ENCODE peak calls at places on chromosome 10, in seven cellular contexts. H is sigmoid colon; S is cardiac muscle cell; G is CD4-positive, alpha-beta memory T cell; I is AG09309; M is CD8-positive, alpha-beta memory T cell; E is pancreas. Q is an unnamed sample.
A peak's percentile ranks its signal among the peaks of the same experiment; 100 is the strongest.

GRCh38 chr10:5524721-5525531 is at the start of gene CALML3:
- DNase-seq in H (peak; percentile 62), S (no peak), G (no peak), I (no peak), M (no peak), E (no peak), Q (no peak)

GRCh38 chr10:442209-442608 is 247.3 kb downstream of the DIP2C start:
- DNase-seq in H (no peak), S (no peak), G (no peak), I (no peak), M (no peak), E (no peak), Q (no peak)

GRCh38 chr10:110774069-110775021 is 97.4 kb upstream of the PDCD4 start:
- DNase-seq in H (no peak), S (no peak), G (peak; percentile 59), I (peak; percentile 27), M (no peak), E (no peak), Q (peak; percentile 29)

GRCh38 chr10:13907570-13907969 is 320.8 kb downstream of the PRPF18 start:
- DNase-seq in H (no peak), S (peak; percentile 17), G (no peak), I (no peak), M (no peak), E (no peak), Q (no peak)

GRCh38 chr10:95545981-95546380 is 15.2 kb downstream of the SORBS1 start:
- DNase-seq in H (no peak), S (no peak), G (no peak), I (no peak), M (no peak), E (no peak), Q (no peak)

GRCh38 chr10:44913312-44914079 is 2.4 kb downstream of the TMEM72 start:
- DNase-seq in H (no peak), S (peak; percentile 55), G (no peak), I (no peak), M (peak; percentile 40), E (no peak), Q (no peak)

GRCh38 chr10:91782539-91782938 is 15.7 kb upstream of the TNKS2 start:
- DNase-seq in H (no peak), S (no peak), G (no peak), I (no peak), M (no peak), E (no peak), Q (no peak)

GRCh38 chr10:22436526-22436892 is 91.2 kb downstream of the SPAG6 start:
- DNase-seq in H (no peak), S (peak; percentile 1), G (no peak), I (no peak), M (no peak), E (peak; percentile 21), Q (no peak)

GRCh38 chr10:96681493-96681892 is 38.8 kb downstream of the PIK3AP1 start:
- DNase-seq in H (no peak), S (no peak), G (no peak), I (no peak), M (no peak), E (no peak), Q (no peak)

GRCh38 chr10:133456041-133456951 is 2.6 kb downstream of the SCART1 start:
- DNase-seq in H (no peak), S (no peak), G (peak; percentile 27), I (no peak), M (no peak), E (no peak), Q (no peak)

GRCh38 chr10:132306951-132307751 is 599 bp downstream of the STK32C start:
- DNase-seq in H (peak; percentile 70), S (peak; percentile 43), G (peak; percentile 59), I (no peak), M (peak; percentile 37), E (peak; percentile 65), Q (no peak)

GRCh38 chr10:66833861-66834260 is 92.0 kb upstream of the LRRTM3 start:
- DNase-seq in H (no peak), S (no peak), G (no peak), I (no peak), M (no peak), E (no peak), Q (no peak)

GRCh38 chr10:119803264-119803663 is 69.4 kb downstream of the MCMBP start:
- DNase-seq in H (no peak), S (no peak), G (no peak), I (no peak), M (no peak), E (no peak), Q (no peak)

GRCh38 chr10:9605231-9605630 is 1412.4 kb upstream of the CELF2 start:
- DNase-seq in H (no peak), S (no peak), G (no peak), I (no peak), M (no peak), E (no peak), Q (no peak)

GRCh38 chr10:30999084-30999712 is 32.5 kb downstream of the ZNF438 start:
- DNase-seq in H (peak; percentile 69), S (no peak), G (no peak), I (no peak), M (no peak), E (no peak), Q (no peak)

GRCh38 chr10:96846395-96846794 is 14.3 kb downstream of the LCOR start:
- DNase-seq in H (no peak), S (no peak), G (no peak), I (no peak), M (no peak), E (no peak), Q (no peak)

GRCh38 chr10:125977206-125977605 is 80.8 kb downstream of the FANK1 start:
- DNase-seq in H (no peak), S (no peak), G (no peak), I (no peak), M (no peak), E (no peak), Q (no peak)

GRCh38 chr10:103584216-103585010 is 90.9 kb downstream of the NEURL1 start:
- DNase-seq in H (no peak), S (no peak), G (peak; percentile 75), I (no peak), M (peak; percentile 58), E (no peak), Q (no peak)
- H3K4me3 ChIP-seq in H (peak overlapping the region; percentile 30), S (no peak overlapping the region), G (peak overlapping the region; percentile 70), I (peak overlapping the region; percentile 6), M (peak overlapping the region; percentile 64), E (peak overlapping the region; percentile 34), Q (peak overlapping the region; percentile 40)

DNA sequence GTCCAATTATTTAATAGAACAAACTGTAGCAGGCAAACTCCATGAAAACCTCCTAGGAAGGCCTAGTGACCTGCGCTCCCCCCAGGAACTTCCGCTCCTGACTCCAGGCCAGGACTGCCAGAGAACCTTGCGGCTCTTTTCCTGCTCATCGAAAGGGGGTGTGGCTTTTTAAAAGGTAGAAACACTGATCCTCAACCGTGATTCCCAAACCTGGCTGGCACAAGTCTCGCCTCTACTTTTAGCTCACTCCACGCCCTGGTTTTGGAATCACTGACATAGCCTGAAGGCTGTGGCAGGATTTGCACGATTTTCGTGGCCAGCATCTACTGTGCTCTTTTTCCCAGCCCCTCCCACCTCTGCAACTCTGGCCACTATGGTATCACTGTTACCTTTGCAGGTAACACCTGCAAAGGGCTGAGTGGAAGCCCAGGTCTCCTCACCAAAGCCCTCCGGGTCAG is 43.3 kb downstream of the MYOF start:
- DNase-seq in H (no peak), S (peak; percentile 75), G (no peak), I (no peak), M (no peak), E (peak; percentile 59), Q (no peak)
- H3K4me3 ChIP-seq in H (no peak overlapping the region), S (peak overlapping the region; percentile 2), G (no peak overlapping the region), I (no peak overlapping the region), M (no peak overlapping the region), E (no peak overlapping the region), Q (no peak overlapping the region)

DNA sequence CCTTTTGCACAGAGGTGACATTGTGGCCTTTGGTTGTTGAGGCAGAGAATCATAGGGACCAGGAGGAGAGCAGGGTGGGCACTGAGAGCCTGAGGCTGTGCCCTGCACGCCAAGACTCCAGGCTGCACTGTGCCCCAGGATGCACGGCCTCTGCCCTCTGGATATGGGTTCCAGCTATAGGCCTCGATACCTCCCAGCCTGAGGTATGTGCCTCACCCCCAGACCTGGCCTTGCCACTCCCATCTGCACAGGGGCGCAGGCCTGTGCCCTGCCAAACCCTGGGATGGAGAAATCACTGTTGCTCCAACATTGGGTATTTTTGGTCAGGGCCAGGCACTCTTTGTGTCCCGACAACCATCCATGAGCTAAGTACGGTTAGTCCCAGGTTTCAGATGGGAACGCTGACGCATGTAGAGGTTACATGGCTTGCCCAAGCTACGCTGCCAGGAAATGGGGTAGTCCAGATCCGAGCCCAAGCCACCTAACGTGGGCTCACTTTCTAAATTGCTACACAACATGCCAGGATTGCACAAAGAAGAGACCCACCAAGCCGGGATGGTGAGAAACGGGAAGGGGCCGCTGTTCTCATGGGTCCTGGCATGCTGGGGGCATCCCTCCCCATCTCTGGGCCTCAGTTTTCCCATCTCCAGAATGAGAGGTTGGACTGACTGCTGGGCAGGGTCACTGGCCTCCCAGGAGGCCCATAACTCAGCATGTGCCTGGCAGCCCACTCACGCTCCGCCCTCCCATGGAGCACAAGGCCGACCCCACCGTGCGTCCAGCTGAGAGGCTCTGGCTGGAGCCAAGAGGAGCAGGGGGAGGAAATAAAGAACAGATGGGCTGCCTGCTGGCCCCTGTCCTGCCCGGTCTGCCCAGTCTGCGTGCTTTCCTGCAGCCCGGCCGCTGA is 44.2 kb downstream of the ZCCHC24 start:
- DNase-seq in H (peak; percentile 91), S (no peak), G (no peak), I (peak; percentile 80), M (no peak), E (no peak), Q (peak; percentile 60)
- H3K4me3 ChIP-seq in H (no peak overlapping the region), S (no peak overlapping the region), G (no peak overlapping the region), I (no peak overlapping the region), M (no peak overlapping the region), E (no peak overlapping the region), Q (no peak overlapping the region)

GRCh38 chr10:78248651-78249464 is 215.2 kb downstream of the RPS24 start:
- DNase-seq in H (no peak), S (no peak), G (no peak), I (peak; percentile 78), M (no peak), E (no peak), Q (peak; percentile 30)

GRCh38 chr10:78247821-78248220 is 214.2 kb downstream of the RPS24 start:
- DNase-seq in H (no peak), S (no peak), G (no peak), I (no peak), M (no peak), E (no peak), Q (no peak)

GRCh38 chr10:78250313-78251040 is 216.8 kb downstream of the RPS24 start:
- DNase-seq in H (no peak), S (no peak), G (no peak), I (no peak), M (no peak), E (no peak), Q (no peak)

GRCh38 chr10:78251041-78251434 is 217.4 kb downstream of the RPS24 start:
- DNase-seq in H (no peak), S (no peak), G (no peak), I (no peak), M (no peak), E (no peak), Q (no peak)

DNA sequence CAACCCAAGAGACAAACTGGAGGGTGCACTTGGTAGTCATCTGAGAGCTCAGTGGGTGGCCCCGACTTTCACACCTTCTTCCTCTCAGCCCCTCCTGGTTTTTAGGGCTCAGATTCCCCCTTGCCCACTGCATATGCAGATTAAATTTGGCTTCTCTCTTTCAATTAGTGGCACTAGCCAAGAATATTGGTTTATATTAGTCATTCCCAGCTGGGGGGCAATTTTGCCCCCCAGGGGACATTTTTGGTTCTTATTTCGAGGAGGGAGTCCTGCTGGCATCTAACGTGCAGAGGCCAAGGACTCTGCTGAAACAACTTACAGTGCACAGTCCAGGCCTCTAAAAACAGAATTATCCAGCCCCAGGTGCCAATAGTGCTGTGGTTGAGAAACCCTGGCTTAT is 216.0 kb downstream of the RPS24 start:
- DNase-seq in H (no peak), S (no peak), G (no peak), I (no peak), M (no peak), E (no peak), Q (no peak)
- H3K4me3 ChIP-seq in H (no peak overlapping the region), S (no peak overlapping the region), G (no peak overlapping the region), I (no peak overlapping the region), M (no peak overlapping the region), E (no peak overlapping the region), Q (no peak overlapping the region)